ENCODE peak calls at places on chromosomes 5 and 9, in four cellular contexts. K, S, N and Q are unnamed samples.

GRCh38 chr9:111066427-111066826 is 28.2 kb upstream of the LPAR1 start:
- DNase-seq in K (no peak), N (no peak), S (no peak), Q (no peak)

GRCh38 chr5:138692370-138692769 is 60.9 kb upstream of the CTNNA1 start:
- DNase-seq in K (no peak), N (no peak), S (no peak), Q (no peak)

GRCh38 chr5:35246411-35246810 is 16.1 kb upstream of the PRLR start:
- DNase-seq in N (peak), K (no peak), S (no peak), Q (no peak)

GRCh38 chr5:140118294-140118936 is 4.5 kb downstream of the PURA start:
- DNase-seq in S (no peak), N (peak), K (no peak), Q (no peak)

GRCh38 chr9:94826044-94826443 is 99.5 kb downstream of the AOPEP start:
- DNase-seq in K (no peak), N (no peak), S (no peak), Q (no peak)

GRCh38 chr5:43565043-43565442 is 8.2 kb upstream of the PAIP1 start:
- DNase-seq in N (no peak), K (no peak), S (no peak), Q (no peak)

GRCh38 chr5:91058575-91058974 is 324.5 kb downstream of the ARRDC3 start:
- DNase-seq in S (no peak), N (no peak), K (no peak), Q (no peak)

GRCh38 chr5:111254613-111255012 is 30.4 kb downstream of the CAMK4 start:
- DNase-seq in S (peak), K (no peak), N (peak), Q (no peak)

GRCh38 chr5:142605649-142606048 is 80.2 kb downstream of the FGF1 start:
- DNase-seq in N (no peak), K (no peak), S (no peak), Q (no peak)

GRCh38 chr5:91224459-91224858 is 158.7 kb downstream of the ARRDC3 start:
- DNase-seq in N (peak), S (no peak), K (no peak), Q (no peak)

GRCh38 chr5:92962752-92963151 is 618.3 kb downstream of the NR2F1-AS1 start:
- DNase-seq in N (no peak), S (no peak), K (no peak), Q (no peak)

GRCh38 chr5:92969191-92969780 is 611.7 kb downstream of the NR2F1-AS1 start:
- DNase-seq in K (no peak), N (no peak), S (no peak), Q (no peak)

GRCh38 chr5:92963801-92964200 is 617.2 kb downstream of the NR2F1-AS1 start:
- DNase-seq in N (no peak), S (no peak), K (no peak), Q (no peak)
- H3K27ac ChIP-seq in N (no peak), S (no peak), K (no peak), Q (no peak)

DNA sequence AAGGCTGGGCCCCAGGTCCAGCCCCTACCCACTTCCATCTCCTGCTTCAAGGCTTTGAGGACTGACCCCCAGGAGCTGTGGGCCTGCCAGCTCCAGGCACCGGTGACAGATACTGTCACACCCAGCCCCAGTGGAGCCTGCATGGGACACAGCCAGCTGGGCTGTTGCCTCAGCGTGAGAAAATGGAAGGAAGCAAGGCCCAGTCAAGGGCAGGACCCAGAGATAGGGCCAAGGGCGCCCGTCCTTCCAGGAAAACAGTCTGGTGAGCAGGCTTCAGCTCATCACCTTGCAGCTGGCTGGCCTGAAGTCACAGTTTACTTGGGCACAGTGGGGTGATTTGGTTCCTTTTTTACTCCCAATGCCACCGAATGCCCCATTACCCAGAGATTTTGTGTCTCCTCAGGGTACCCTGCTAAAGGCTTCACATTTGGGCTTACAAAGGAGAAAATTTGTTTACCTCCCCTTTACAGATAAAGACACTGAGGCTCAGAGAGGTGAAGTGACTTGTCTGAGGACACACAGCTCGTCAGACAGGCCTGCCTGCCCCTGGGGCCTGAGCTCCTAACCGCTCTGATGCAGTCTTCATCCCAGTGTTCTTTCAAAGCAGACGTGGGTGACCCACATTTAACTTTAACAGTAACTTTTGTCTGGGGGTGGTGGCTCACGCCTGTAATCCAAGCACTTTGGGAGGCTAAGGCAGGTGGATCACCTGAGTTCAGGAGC is 21.5 kb upstream of the WDR38 start:
- DNase-seq in K (no peak), S (no peak), N (no peak), Q (no peak)
- H3K27ac ChIP-seq in K (no peak), S (no peak), N (peak), Q (no peak)

DNA sequence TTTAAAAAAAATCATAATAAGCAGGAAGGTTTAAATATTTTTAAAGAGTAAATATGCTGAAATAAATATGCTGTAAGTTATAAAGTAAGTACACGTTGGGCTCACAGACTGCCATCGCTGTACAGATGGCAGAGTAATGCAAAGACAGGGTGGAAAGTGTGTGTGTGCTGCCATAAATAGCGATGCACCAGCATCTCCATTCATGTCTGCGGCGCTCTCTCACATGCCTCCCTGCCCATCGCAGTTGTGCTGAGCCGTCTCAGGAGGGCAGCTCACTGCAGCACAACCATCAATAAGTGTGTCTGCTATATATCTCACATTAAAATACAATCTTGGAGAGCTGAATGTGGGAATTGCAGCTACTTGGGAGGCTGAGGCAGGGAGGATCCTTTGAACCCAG is 14.3 kb downstream of the MOCS2 start:
- DNase-seq in S (no peak), K (no peak), N (no peak), Q (no peak)
- H3K27ac ChIP-seq in S (no peak), K (no peak), N (no peak), Q (no peak)

GRCh38 chr5:97714426-97714825 is 531.4 kb upstream of the RIOK2 start:
- DNase-seq in N (no peak), S (no peak), K (no peak), Q (no peak)
- H3K27ac ChIP-seq in N (no peak), S (no peak), K (no peak), Q (no peak)

DNA sequence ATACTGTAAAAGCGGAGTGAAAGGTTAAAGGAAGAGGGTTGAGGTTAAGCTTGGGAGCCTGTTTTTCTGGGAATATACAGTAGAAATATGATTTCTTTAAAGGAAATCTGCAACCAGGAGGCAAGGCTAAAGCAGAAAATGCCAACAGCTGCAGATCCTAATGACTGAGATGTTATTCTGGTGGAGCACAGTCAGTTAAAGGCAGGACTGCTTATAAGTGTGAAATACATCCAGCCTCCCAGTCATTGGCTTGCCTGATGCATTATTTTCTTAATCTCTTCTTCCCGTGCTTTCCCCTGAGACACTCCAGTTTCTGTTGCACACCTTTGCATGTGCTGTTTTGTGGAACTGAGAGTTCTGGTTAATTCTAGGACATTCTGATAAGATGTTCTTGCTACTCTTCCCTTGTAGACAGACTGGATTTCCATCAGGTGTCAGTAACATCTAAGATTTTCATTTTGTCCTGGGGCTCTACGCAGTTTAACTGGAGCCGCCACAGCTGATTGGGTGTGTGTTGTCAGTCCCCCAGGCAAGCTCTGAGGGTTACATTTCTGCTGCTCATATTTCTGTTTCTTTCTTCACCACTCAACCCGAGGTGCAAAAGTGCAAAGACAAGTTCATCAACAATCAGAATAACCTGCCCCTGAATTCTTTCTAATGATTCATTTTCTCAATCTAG is 44.4 kb downstream of the CAST start:
- DNase-seq in K (no peak), S (no peak), N (no peak), Q (no peak)
- H3K27ac ChIP-seq in K (no peak), S (no peak), N (no peak), Q (no peak)